ENCODE peak calls at places on chromosomes 5 and 9, in five cellular contexts. One of them, this sample, is unnamed.

GRCh38 chr5:131630208-131630962 is 4.6 kb downstream of the RAPGEF6 start:
- DNase-seq in brain microvascular endothelial cell: no peak
- DNase-seq in heart right ventricle: no peak
- DNase-seq in NB4: no peak
- DNase-seq in Calu3: no peak
- DNase-seq in this sample: no peak

GRCh38 chr5:93611510-93611899 is 28.5 kb downstream of the NR2F1 start:
- DNase-seq in NB4: no peak
- DNase-seq in heart right ventricle: no peak
- DNase-seq in Calu3: no peak
- DNase-seq in brain microvascular endothelial cell: no peak
- DNase-seq in this sample: no peak

GRCh38 chr5:18972244-18972643 is 1015.8 kb downstream of the CDH18 start:
- DNase-seq in NB4: no peak
- DNase-seq in heart right ventricle: no peak
- DNase-seq in Calu3: no peak
- DNase-seq in brain microvascular endothelial cell: no peak
- DNase-seq in this sample: no peak

GRCh38 chr9:70262384-70262783 is 3.6 kb downstream of the SMC5 start:
- DNase-seq in NB4: no peak
- DNase-seq in brain microvascular endothelial cell: no peak
- DNase-seq in Calu3: no peak
- DNase-seq in heart right ventricle: no peak
- DNase-seq in this sample: no peak

GRCh38 chr9:38263534-38263933 is 129.0 kb upstream of the ALDH1B1 start:
- DNase-seq in brain microvascular endothelial cell: peak
- DNase-seq in heart right ventricle: no peak
- DNase-seq in Calu3: peak
- DNase-seq in NB4: no peak
- DNase-seq in this sample: no peak

GRCh38 chr5:149210229-149210628 is 61.4 kb upstream of the AFAP1L1 start:
- DNase-seq in Calu3: no peak
- DNase-seq in brain microvascular endothelial cell: peak
- DNase-seq in NB4: no peak
- DNase-seq in heart right ventricle: peak
- DNase-seq in this sample: no peak

GRCh38 chr5:61896811-61897210 is 409.2 kb upstream of the KIF2A start:
- DNase-seq in heart right ventricle: no peak
- DNase-seq in Calu3: no peak
- DNase-seq in NB4: no peak
- DNase-seq in brain microvascular endothelial cell: no peak
- DNase-seq in this sample: no peak

GRCh38 chr5:90983148-90983547 is 400.0 kb downstream of the ARRDC3 start:
- DNase-seq in heart right ventricle: no peak
- DNase-seq in NB4: peak
- DNase-seq in brain microvascular endothelial cell: peak
- DNase-seq in Calu3: no peak
- DNase-seq in this sample: no peak

GRCh38 chr5:65801332-65801731 is 79.3 kb downstream of the NLN start:
- DNase-seq in NB4: no peak
- DNase-seq in heart right ventricle: no peak
- DNase-seq in Calu3: no peak
- DNase-seq in brain microvascular endothelial cell: peak
- DNase-seq in this sample: no peak

GRCh38 chr5:122434120-122434519 is 122.1 kb downstream of the SNCAIP start:
- DNase-seq in brain microvascular endothelial cell: no peak
- DNase-seq in NB4: no peak
- DNase-seq in heart right ventricle: no peak
- DNase-seq in Calu3: no peak
- DNase-seq in this sample: no peak

GRCh38 chr5:158022844-158023243 is 163.9 kb upstream of the CLINT1 start:
- DNase-seq in NB4: no peak
- DNase-seq in heart right ventricle: no peak
- DNase-seq in Calu3: no peak
- DNase-seq in brain microvascular endothelial cell: no peak
- DNase-seq in this sample: no peak

GRCh38 chr9:108776920-108777650 is 78.7 kb downstream of the ACTL7B start:
- DNase-seq in NB4: peak
- DNase-seq in Calu3: peak
- DNase-seq in brain microvascular endothelial cell: peak
- DNase-seq in heart right ventricle: no peak
- DNase-seq in this sample: no peak

GRCh38 chr9:107749787-107750444 is 260.3 kb upstream of the KLF4 start:
- DNase-seq in Calu3: peak
- DNase-seq in NB4: peak
- DNase-seq in brain microvascular endothelial cell: peak
- DNase-seq in heart right ventricle: peak
- DNase-seq in this sample: no peak

GRCh38 chr5:136909906-136910305 is 544.6 kb upstream of the TRPC7 start:
- DNase-seq in NB4: no peak
- DNase-seq in Calu3: no peak
- DNase-seq in brain microvascular endothelial cell: no peak
- DNase-seq in heart right ventricle: no peak
- DNase-seq in this sample: no peak

GRCh38 chr5:131431794-131432193 is 167.9 kb downstream of the CDC42SE2 start:
- DNase-seq in brain microvascular endothelial cell: no peak
- DNase-seq in NB4: no peak
- DNase-seq in heart right ventricle: no peak
- DNase-seq in Calu3: no peak
- DNase-seq in this sample: no peak

GRCh38 chr5:32008746-32009145 is 165.4 kb downstream of the GOLPH3 start:
- DNase-seq in brain microvascular endothelial cell: no peak
- DNase-seq in Calu3: no peak
- DNase-seq in NB4: no peak
- DNase-seq in heart right ventricle: no peak
- DNase-seq in this sample: no peak
- TF ChIP-seq CTCF in brain microvascular endothelial cell: no peak
- TF ChIP-seq CTCF in Calu3: no peak
- TF ChIP-seq CTCF in NB4: no peak
- TF ChIP-seq CTCF in heart right ventricle: no peak
- TF ChIP-seq CTCF in this sample: no peak

DNA sequence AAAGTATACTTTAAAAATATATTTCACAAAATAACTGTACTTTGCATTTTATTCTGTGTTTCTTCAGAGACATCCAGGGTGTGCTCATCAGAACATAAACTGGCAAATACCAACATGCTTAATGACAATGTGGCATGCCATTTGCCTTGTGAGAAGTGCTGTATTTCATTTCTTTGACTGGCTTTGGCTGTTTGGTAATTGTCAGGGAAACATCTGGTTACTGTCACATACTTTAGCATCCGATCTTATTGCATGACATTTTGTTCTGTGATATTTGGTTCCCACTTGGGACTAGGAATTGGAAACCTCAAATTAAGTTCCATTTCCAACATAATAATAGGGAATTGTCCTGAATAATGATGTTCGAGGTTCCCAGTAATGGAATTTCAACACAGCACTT is 96.5 kb downstream of the FGF10 start:
- DNase-seq in brain microvascular endothelial cell: no peak
- DNase-seq in Calu3: no peak
- DNase-seq in heart right ventricle: no peak
- DNase-seq in NB4: no peak
- DNase-seq in this sample: no peak
- TF ChIP-seq CTCF in brain microvascular endothelial cell: no peak
- TF ChIP-seq CTCF in Calu3: no peak
- TF ChIP-seq CTCF in heart right ventricle: no peak
- TF ChIP-seq CTCF in NB4: no peak
- TF ChIP-seq CTCF in this sample: no peak

GRCh38 chr5:82863260-82863659 is 213.9 kb downstream of the TMEM167A start:
- DNase-seq in Calu3: no peak
- DNase-seq in NB4: no peak
- DNase-seq in heart right ventricle: no peak
- DNase-seq in brain microvascular endothelial cell: no peak
- DNase-seq in this sample: no peak
- TF ChIP-seq CTCF in Calu3: no peak
- TF ChIP-seq CTCF in NB4: no peak
- TF ChIP-seq CTCF in heart right ventricle: no peak
- TF ChIP-seq CTCF in brain microvascular endothelial cell: no peak
- TF ChIP-seq CTCF in this sample: no peak

GRCh38 chr5:124631874-124632550 is 114.4 kb downstream of the ZNF608 start:
- DNase-seq in Calu3: no peak
- DNase-seq in brain microvascular endothelial cell: peak
- DNase-seq in heart right ventricle: no peak
- DNase-seq in NB4: no peak
- DNase-seq in this sample: no peak
- TF ChIP-seq CTCF in Calu3: no peak
- TF ChIP-seq CTCF in brain microvascular endothelial cell: no peak
- TF ChIP-seq CTCF in heart right ventricle: no peak
- TF ChIP-seq CTCF in NB4: no peak
- TF ChIP-seq CTCF in this sample: no peak

GRCh38 chr5:73170522-73170921 is 2.5 kb upstream of the TMEM174 start:
- DNase-seq in NB4: peak
- DNase-seq in Calu3: no peak
- DNase-seq in heart right ventricle: no peak
- DNase-seq in brain microvascular endothelial cell: no peak
- DNase-seq in this sample: no peak
- TF ChIP-seq CTCF in NB4: peak
- TF ChIP-seq CTCF in Calu3: no peak
- TF ChIP-seq CTCF in heart right ventricle: peak
- TF ChIP-seq CTCF in brain microvascular endothelial cell: peak
- TF ChIP-seq CTCF in this sample: no peak

GRCh38 chr5:103587185-103587748 is 24.7 kb upstream of the NUDT12 start:
- DNase-seq in Calu3: no peak
- DNase-seq in heart right ventricle: no peak
- DNase-seq in brain microvascular endothelial cell: no peak
- DNase-seq in NB4: peak
- DNase-seq in this sample: no peak
- TF ChIP-seq CTCF in Calu3: no peak
- TF ChIP-seq CTCF in heart right ventricle: peak
- TF ChIP-seq CTCF in brain microvascular endothelial cell: peak
- TF ChIP-seq CTCF in NB4: no peak
- TF ChIP-seq CTCF in this sample: peak

DNA sequence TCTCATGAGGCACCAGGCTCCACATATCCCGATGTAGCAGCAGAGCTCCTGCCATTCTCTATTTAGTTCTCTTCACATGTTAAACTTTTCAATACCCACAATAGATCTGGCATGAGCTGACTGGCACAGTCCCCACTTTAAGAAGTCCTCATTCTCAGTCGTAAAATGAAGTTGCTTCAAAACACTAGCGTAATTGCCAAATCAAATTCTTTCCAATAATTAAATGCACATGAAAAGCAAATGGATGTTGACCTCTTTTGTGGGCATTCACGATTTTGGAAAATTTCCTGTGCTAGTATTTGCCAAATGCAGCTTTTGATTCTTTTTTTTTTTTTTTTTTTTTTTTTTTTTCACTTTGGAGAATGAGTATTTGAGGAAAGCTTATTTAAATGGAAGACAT is 32.3 kb downstream of the HAPLN1 start:
- DNase-seq in Calu3: no peak
- DNase-seq in brain microvascular endothelial cell: no peak
- DNase-seq in heart right ventricle: no peak
- DNase-seq in NB4: no peak
- DNase-seq in this sample: no peak
- TF ChIP-seq CTCF in Calu3: no peak
- TF ChIP-seq CTCF in brain microvascular endothelial cell: no peak
- TF ChIP-seq CTCF in heart right ventricle: no peak
- TF ChIP-seq CTCF in NB4: no peak
- TF ChIP-seq CTCF in this sample: no peak

GRCh38 chr5:179212870-179213269 is 132.4 kb downstream of the ADAMTS2 start:
- DNase-seq in brain microvascular endothelial cell: no peak
- DNase-seq in Calu3: no peak
- DNase-seq in NB4: peak
- DNase-seq in heart right ventricle: no peak
- DNase-seq in this sample: no peak
- TF ChIP-seq CTCF in brain microvascular endothelial cell: no peak
- TF ChIP-seq CTCF in Calu3: no peak
- TF ChIP-seq CTCF in NB4: peak
- TF ChIP-seq CTCF in heart right ventricle: peak
- TF ChIP-seq CTCF in this sample: no peak

This sample was measured in mesothelial cell of epicardium.